ENCODE peak calls at places on chromosomes 11 and 22, in six cellular contexts. One of them, this sample, is unnamed.

GRCh38 chr11:131235328-131236298 is 134.8 kb upstream of the NTM start:
- DNase-seq in EL: no peak
- DNase-seq in memory B cell: no peak
- DNase-seq in AG10803: no peak
- DNase-seq in HFFc6: no peak
- DNase-seq in NB4: no peak
- DNase-seq in this sample: no peak

GRCh38 chr11:124799384-124800225 is 601 bp downstream of the MSANTD2 start:
- DNase-seq in EL: peak; percentile 36
- DNase-seq in memory B cell: peak; percentile 21
- DNase-seq in AG10803: peak; percentile 7
- DNase-seq in HFFc6: no peak
- DNase-seq in NB4: peak; percentile 65
- DNase-seq in this sample: peak; percentile 49

GRCh38 chr11:68878022-68878421 is 25.6 kb downstream of the MRPL21 start:
- DNase-seq in EL: no peak
- DNase-seq in memory B cell: no peak
- DNase-seq in AG10803: no peak
- DNase-seq in HFFc6: no peak
- DNase-seq in NB4: no peak
- DNase-seq in this sample: no peak

GRCh38 chr22:46937939-46938338 is 175.5 kb downstream of the TBC1D22A start:
- DNase-seq in EL: no peak
- DNase-seq in memory B cell: no peak
- DNase-seq in AG10803: no peak
- DNase-seq in HFFc6: no peak
- DNase-seq in NB4: no peak
- DNase-seq in this sample: no peak

GRCh38 chr11:68312780-68313573 is 586 bp downstream of the LRP5 start:
- DNase-seq in EL: peak; percentile 18
- DNase-seq in memory B cell: no peak
- DNase-seq in AG10803: no peak
- DNase-seq in HFFc6: no peak
- DNase-seq in NB4: peak; percentile 53
- DNase-seq in this sample: peak; percentile 60

GRCh38 chr11:72607101-72607468 is 67.1 kb downstream of the PDE2A start:
- DNase-seq in EL: no peak
- DNase-seq in memory B cell: no peak
- DNase-seq in AG10803: no peak
- DNase-seq in HFFc6: no peak
- DNase-seq in NB4: no peak
- DNase-seq in this sample: no peak

GRCh38 chr22:37163618-37164534 is 14.2 kb upstream of the IL2RB start:
- DNase-seq in EL: no peak
- DNase-seq in memory B cell: no peak
- DNase-seq in AG10803: no peak
- DNase-seq in HFFc6: no peak
- DNase-seq in NB4: peak; percentile 78
- DNase-seq in this sample: no peak

GRCh38 chr11:68165601-68166000 is 44.4 kb upstream of the CHKA start:
- DNase-seq in EL: no peak
- DNase-seq in memory B cell: no peak
- DNase-seq in AG10803: no peak
- DNase-seq in HFFc6: no peak
- DNase-seq in NB4: no peak
- DNase-seq in this sample: no peak

GRCh38 chr11:59174664-59175033 is 2.7 kb downstream of the DTX4 start:
- DNase-seq in EL: peak; percentile 67
- DNase-seq in memory B cell: no peak
- DNase-seq in AG10803: no peak
- DNase-seq in HFFc6: peak; percentile 80
- DNase-seq in NB4: no peak
- DNase-seq in this sample: peak; percentile 61

GRCh38 chr22:40720538-40721256 is 41.4 kb downstream of the MCHR1 start:
- DNase-seq in EL: peak; percentile 35
- DNase-seq in memory B cell: no peak
- DNase-seq in AG10803: no peak
- DNase-seq in HFFc6: no peak
- DNase-seq in NB4: no peak
- DNase-seq in this sample: no peak

GRCh38 chr11:111922803-111923202 is 4.1 kb downstream of the C11orf52 start:
- DNase-seq in EL: peak; percentile 75
- DNase-seq in memory B cell: no peak
- DNase-seq in AG10803: peak; percentile 87
- DNase-seq in HFFc6: peak; percentile 76
- DNase-seq in NB4: no peak
- DNase-seq in this sample: no peak

GRCh38 chr11:13777341-13777985 is 109.0 kb downstream of the FAR1 start:
- DNase-seq in EL: no peak
- DNase-seq in memory B cell: no peak
- DNase-seq in AG10803: no peak
- DNase-seq in HFFc6: no peak
- DNase-seq in NB4: no peak
- DNase-seq in this sample: no peak

GRCh38 chr11:19714387-19715363 is 2.0 kb downstream of the NAV2 start:
- DNase-seq in EL: peak; percentile 89
- DNase-seq in memory B cell: no peak
- DNase-seq in AG10803: peak; percentile 56
- DNase-seq in HFFc6: peak; percentile 55
- DNase-seq in NB4: no peak
- DNase-seq in this sample: peak; percentile 86

GRCh38 chr22:49814856-49815255 is 12.8 kb downstream of the BRD1 start:
- DNase-seq in EL: no peak
- DNase-seq in memory B cell: no peak
- DNase-seq in AG10803: no peak
- DNase-seq in HFFc6: no peak
- DNase-seq in NB4: no peak
- DNase-seq in this sample: no peak

GRCh38 chr11:14585438-14585837 is 58.2 kb upstream of the PDE3B start:
- DNase-seq in EL: no peak
- DNase-seq in memory B cell: no peak
- DNase-seq in AG10803: no peak
- DNase-seq in HFFc6: no peak
- DNase-seq in NB4: no peak
- DNase-seq in this sample: no peak

GRCh38 chr11:19648321-19648720 is 64.3 kb upstream of the NAV2 start:
- DNase-seq in EL: no peak
- DNase-seq in memory B cell: no peak
- DNase-seq in AG10803: no peak
- DNase-seq in HFFc6: no peak
- DNase-seq in NB4: no peak
- DNase-seq in this sample: no peak